ENCODE peak calls at places on chromosomes 7 and 10, in six cellular contexts. P is ovary, T is GM12878, D is psoas muscle, C is adrenal gland, Q is AG10803. W is an unnamed sample.

GRCh38 chr7:106598663-106599342 is 62.2 kb downstream of the CCDC71L start:
- DNase-seq in D (peak; percentile 70), P (peak; percentile 34), T (peak; percentile 71), Q (peak; percentile 57), C (peak; percentile 65), W (peak; percentile 79)

GRCh38 chr7:2202901-2203550 is 29.7 kb downstream of the MAD1L1 start:
- DNase-seq in D (no peak), P (peak; percentile 39), T (no peak), Q (no peak), C (peak; percentile 12), W (no peak)

GRCh38 chr7:122303971-122304603 is 463 bp downstream of the FEZF1 start:
- DNase-seq in C (no peak), P (no peak), T (no peak), Q (no peak), D (no peak), W (no peak)

GRCh38 chr10:43133196-43133808 is 4.9 kb upstream of the CSGALNACT2 start:
- DNase-seq in C (no peak), T (no peak), P (no peak), Q (no peak), D (no peak), W (no peak)

GRCh38 chr10:85446852-85447251 is 919.7 kb downstream of the GRID1 start:
- DNase-seq in T (no peak), D (no peak), Q (no peak), C (no peak), P (no peak), W (no peak)

GRCh38 chr10:78346721-78347120 is 313.1 kb downstream of the RPS24 start:
- DNase-seq in T (no peak), Q (no peak), D (no peak), C (no peak), P (no peak), W (no peak)

GRCh38 chr7:34091330-34091917 is 186.1 kb downstream of the BMPER start:
- DNase-seq in T (no peak), C (no peak), D (no peak), P (peak; percentile 45), Q (peak; percentile 67), W (peak; percentile 51)

GRCh38 chr10:95474228-95475002 is 86.8 kb downstream of the SORBS1 start:
- DNase-seq in T (no peak), C (no peak), D (no peak), Q (peak; percentile 54), P (no peak), W (no peak)

GRCh38 chr7:44470628-44471245 is 19.7 kb downstream of the NUDCD3 start:
- DNase-seq in T (no peak), C (no peak), P (no peak), Q (no peak), D (no peak), W (no peak)

GRCh38 chr10:50552771-50553535 is 70.8 kb downstream of the SGMS1 start:
- DNase-seq in D (no peak), T (no peak), Q (peak; percentile 51), C (no peak), P (no peak), W (peak; percentile 71)

GRCh38 chr7:110307776-110308175 is 783.2 kb upstream of the LRRN3 start:
- DNase-seq in C (no peak), P (no peak), T (no peak), Q (no peak), D (no peak), W (no peak)

GRCh38 chr10:89669985-89670384 is 24.9 kb upstream of the PANK1 start:
- DNase-seq in T (no peak), Q (no peak), D (no peak), P (no peak), C (no peak), W (no peak)

GRCh38 chr10:132574783-132575319 is 37.3 kb downstream of the INPP5A start:
- DNase-seq in T (no peak), P (no peak), C (no peak), D (no peak), Q (peak; percentile 28), W (peak; percentile 47)

GRCh38 chr10:4546500-4546899 is 279.5 kb upstream of the AKR1E2 start:
- DNase-seq in Q (peak; percentile 25), P (no peak), T (no peak), D (no peak), C (no peak), W (no peak)

GRCh38 chr7:151427705-151428392 is 12.1 kb downstream of the CRYGN start:
- DNase-seq in P (no peak), T (no peak), C (no peak), Q (no peak), D (no peak), W (no peak)

GRCh38 chr10:14481014-14481413 is 150.3 kb upstream of the FRMD4A start:
- DNase-seq in Q (no peak), P (no peak), C (no peak), D (no peak), T (no peak), W (no peak)

GRCh38 chr10:14477408-14477710 is 146.6 kb upstream of the FRMD4A start:
- DNase-seq in D (no peak), Q (peak; percentile 94), C (no peak), P (no peak), T (no peak), W (peak; percentile 14)

GRCh38 chr10:14476641-14477407 is 146.1 kb upstream of the FRMD4A start:
- DNase-seq in C (no peak), D (no peak), P (no peak), Q (peak; percentile 94), T (no peak), W (no peak)

GRCh38 chr10:14478201-14478600 is 147.5 kb upstream of the FRMD4A start:
- DNase-seq in T (no peak), Q (no peak), P (no peak), C (no peak), D (no peak), W (no peak)

DNA sequence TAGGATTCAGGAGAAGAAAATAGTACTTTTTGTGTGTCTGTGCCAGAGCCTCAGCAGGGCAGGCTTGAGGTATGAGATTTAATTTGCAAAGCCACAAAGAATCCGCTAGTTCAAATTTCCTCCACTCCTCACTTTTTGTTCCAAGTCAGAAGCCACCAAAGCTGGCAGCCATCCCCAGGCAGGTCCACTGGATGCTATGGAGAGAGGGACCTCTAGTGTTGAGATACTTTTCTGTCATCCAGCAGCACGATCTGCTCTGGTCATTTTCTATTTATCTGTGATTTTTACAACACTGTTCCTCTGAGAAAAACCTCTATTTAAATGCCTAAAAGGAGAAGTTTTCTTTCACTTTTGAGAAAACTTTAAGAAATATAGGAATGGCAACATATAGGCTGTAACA is 147.9 kb upstream of the FRMD4A start:
- DNase-seq in D (peak; percentile 76), P (peak; percentile 41), Q (peak; percentile 84), C (peak; percentile 55), T (no peak), W (peak; percentile 71)
- TF ChIP-seq CTCF in D (peak; percentile 40), P (no peak), Q (peak; percentile 85), C (peak; percentile 65), T (peak; percentile 56), W (peak; percentile 72)

GRCh38 chr7:80770061-80770460 is 131.6 kb downstream of the CD36 start:
- DNase-seq in C (no peak), D (no peak), T (no peak), P (no peak), Q (peak; percentile 22), W (no peak)
- H3K4me3 ChIP-seq in C (no peak overlapping the region), D (no peak overlapping the region), T (no peak overlapping the region), P (no peak overlapping the region), Q (no peak overlapping the region), W (no peak overlapping the region)

GRCh38 chr7:91949221-91950009 is 8.8 kb downstream of the AKAP9 start:
- DNase-seq in D (no peak), C (no peak), T (no peak), Q (no peak), P (no peak), W (peak; percentile 12)

GRCh38 chr7:91942312-91942711 is 1.6 kb downstream of the AKAP9 start:
- DNase-seq in D (no peak), C (no peak), T (no peak), Q (no peak), P (no peak), W (no peak)

GRCh38 chr7:91947948-91948347 is 7.3 kb downstream of the AKAP9 start:
- DNase-seq in Q (no peak), D (no peak), P (no peak), C (no peak), T (no peak), W (no peak)

GRCh38 chr7:91946549-91946948 is 5.9 kb downstream of the AKAP9 start:
- DNase-seq in P (no peak), C (no peak), D (no peak), T (no peak), Q (no peak), W (no peak)

GRCh38 chr7:91945476-91945875 is 4.8 kb downstream of the AKAP9 start:
- DNase-seq in P (peak; percentile 43), C (peak; percentile 55), Q (peak; percentile 80), D (no peak), T (no peak), W (peak; percentile 78)
- TF ChIP-seq CTCF in P (peak; percentile 25), C (no peak), Q (peak; percentile 50), D (no peak), T (no peak), W (peak; percentile 26)

GRCh38 chr10:71748671-71749191 is 24.6 kb downstream of the VSIR start:
- DNase-seq in T (peak; percentile 58), D (peak; percentile 80), C (peak; percentile 77), Q (no peak), P (peak; percentile 85), W (peak; percentile 42)
- H3K4me3 ChIP-seq in T (no peak overlapping the region), D (no peak overlapping the region), C (no peak overlapping the region), Q (no peak overlapping the region), P (no peak overlapping the region), W (no peak overlapping the region)

DNA sequence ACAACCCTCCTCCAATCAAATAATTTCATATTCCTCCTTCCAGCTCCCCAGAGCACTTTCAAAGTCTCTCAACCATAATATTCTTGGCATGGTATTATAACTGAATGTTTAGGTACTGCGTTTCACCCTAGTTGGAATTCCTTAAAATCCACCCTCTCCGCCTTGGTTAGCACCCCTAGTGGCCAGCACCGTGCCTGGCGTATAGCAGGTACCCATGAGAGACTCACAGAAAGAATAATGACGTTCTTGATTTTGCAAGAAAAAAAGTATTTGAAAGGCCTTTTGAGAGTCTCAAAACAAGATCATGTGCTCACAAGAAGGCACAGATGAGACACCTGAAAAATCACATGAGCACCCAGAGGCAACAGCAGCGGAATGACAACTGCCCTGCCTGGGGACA is 50.8 kb downstream of the GLI3 start:
- DNase-seq in C (no peak), T (no peak), P (no peak), Q (no peak), D (no peak), W (no peak)
- TF ChIP-seq CTCF in C (no peak), T (peak; percentile 54), P (no peak), Q (peak; percentile 29), D (no peak), W (peak; percentile 52)

DNA sequence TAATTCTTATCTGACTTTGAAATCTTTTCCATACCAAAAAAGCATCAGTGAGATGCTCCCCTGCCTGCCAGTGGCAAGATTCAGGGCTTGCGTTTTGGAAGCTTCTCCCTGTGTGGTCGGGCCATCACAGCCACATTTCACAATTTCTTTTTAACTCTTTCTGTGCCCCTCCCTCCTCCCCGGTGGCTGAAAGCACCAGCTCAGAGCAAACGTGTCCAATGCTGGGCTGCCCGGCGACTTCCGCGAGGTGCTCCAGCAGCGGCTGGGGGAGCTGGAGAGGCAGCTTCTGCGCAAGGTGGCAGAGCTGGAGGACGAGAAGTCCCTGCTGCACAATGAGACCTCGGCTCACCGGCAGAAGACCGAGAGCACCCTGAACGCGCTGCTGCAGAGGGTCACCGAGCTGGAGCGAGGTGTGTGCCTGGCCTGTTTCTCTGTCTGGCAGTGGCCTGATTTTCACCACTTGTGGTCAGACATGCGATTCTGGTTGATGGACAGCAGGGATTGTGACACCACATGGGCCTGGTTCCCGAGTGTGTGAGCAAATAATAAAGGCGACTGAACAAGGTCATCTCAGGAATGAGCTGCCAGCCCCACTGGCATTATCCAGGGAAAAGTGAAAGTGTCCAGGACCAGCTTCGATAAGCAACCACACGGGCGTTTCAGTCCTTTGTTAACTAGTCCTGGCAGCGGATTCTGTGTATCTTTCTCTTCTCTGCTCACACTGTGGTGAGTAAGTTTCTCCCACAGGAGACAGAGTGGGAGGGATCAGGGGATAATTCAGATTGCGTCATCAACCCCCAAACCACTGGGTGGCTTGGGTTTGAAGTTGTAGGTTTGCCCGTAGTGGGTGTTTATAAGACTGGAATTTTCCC is 2.6 kb downstream of the NPTX2 start:
- DNase-seq in Q (peak; percentile 10), D (no peak), P (no peak), C (peak; percentile 83), T (no peak), W (no peak)
- H3K4me3 ChIP-seq in Q (peak overlapping the region; percentile 23), D (no peak overlapping the region), P (no peak overlapping the region), C (no peak overlapping the region), T (no peak overlapping the region), W (no peak overlapping the region)